ENCODE peak calls at places on chromosome 9, in six cellular contexts. I is GM23338, A is lung, L is WTC11, H is GM12865, C is glutamatergic neuron. X is an unnamed sample.

GRCh38 chr9:78605029-78605930 is 308.4 kb downstream of the PSAT1 start:
- DNase-seq in I (peak), A (no peak), L (no peak), H (no peak), C (no peak), X (no peak)

GRCh38 chr9:133633681-133633990 is 2.5 kb upstream of the DBH start:
- DNase-seq in I (no peak), A (no peak), L (no peak), H (no peak), C (no peak), X (no peak)

GRCh38 chr9:91177661-91178280 is 183.9 kb downstream of the AUH start:
- DNase-seq in I (no peak), A (peak), L (no peak), H (no peak), C (no peak), X (no peak)

GRCh38 chr9:137227853-137228514 is 682 bp downstream of the RNF224 start:
- DNase-seq in I (no peak), A (no peak), L (no peak), H (no peak), C (no peak), X (no peak)

GRCh38 chr9:119951090-119951489 is 581.9 kb upstream of the BRINP1 start:
- DNase-seq in I (peak), A (no peak), L (no peak), H (no peak), C (no peak), X (no peak)

GRCh38 chr9:14344846-14345585 is 31.1 kb upstream of the NFIB start:
- DNase-seq in I (peak), A (no peak), L (no peak), H (no peak), C (no peak), X (no peak)

GRCh38 chr9:38047301-38048251 is 21.5 kb downstream of the SHB start:
- DNase-seq in I (peak), A (peak), L (peak), H (no peak), C (no peak), X (peak)

GRCh38 chr9:134168731-134169130 is 4.4 kb upstream of the RNU6ATAC start:
- DNase-seq in I (peak), A (no peak), L (peak), H (no peak), C (no peak), X (no peak)

GRCh38 chr9:87588339-87588738 is 90.7 kb downstream of the DAPK1 start:
- DNase-seq in I (no peak), A (no peak), L (no peak), H (no peak), C (no peak), X (no peak)

GRCh38 chr9:7782390-7783120 is 17.0 kb downstream of the DMAC1 start:
- DNase-seq in I (no peak), A (no peak), L (no peak), H (no peak), C (no peak), X (no peak)

GRCh38 chr9:30673132-30673531 is 1711.3 kb upstream of the ACO1 start:
- DNase-seq in I (no peak), A (no peak), L (no peak), H (no peak), C (no peak), X (no peak)

GRCh38 chr9:136901516-136902258 is 15.4 kb downstream of the TRAF2 start:
- DNase-seq in I (no peak), A (peak), L (no peak), H (peak), C (no peak), X (no peak)

GRCh38 chr9:131181091-131181681 is 55.8 kb downstream of the NUP214 start:
- DNase-seq in I (peak), A (no peak), L (no peak), H (no peak), C (no peak), X (no peak)
- TF ChIP-seq CTCF in I (peak), A (no peak), L (peak), H (peak), C (peak), X (peak)

GRCh38 chr9:132354645-132355355 is at the start of gene SETX:
- DNase-seq in I (peak), A (peak), L (peak), H (peak), C (peak), X (peak)
- TF ChIP-seq CTCF in I (no peak), A (no peak), L (no peak), H (no peak), C (no peak), X (peak)

DNA sequence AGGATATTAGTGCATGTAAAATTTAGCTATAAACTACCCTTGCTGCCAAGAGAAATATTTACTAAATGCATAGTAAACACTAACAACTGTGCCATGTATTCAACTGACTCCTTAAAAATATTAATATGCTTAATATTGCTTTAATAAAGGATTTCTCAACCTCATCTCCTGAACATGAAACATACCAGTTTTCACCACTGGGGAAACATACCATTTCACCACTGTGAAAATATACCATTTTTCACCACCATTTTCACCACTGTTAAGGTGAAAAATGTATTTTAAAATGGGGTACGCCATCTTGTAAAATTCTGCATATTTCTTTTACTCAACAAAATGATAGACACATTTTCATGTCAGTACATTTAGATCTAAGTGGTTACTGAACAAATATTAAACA is 4.5 kb downstream of the RAB14 start:
- DNase-seq in I (no peak), A (no peak), L (no peak), H (no peak), C (no peak), X (no peak)
- TF ChIP-seq CTCF in I (no peak), A (no peak), L (no peak), H (no peak), C (peak), X (peak)

GRCh38 chr9:70484232-70485130 is 70.0 kb upstream of the KLF9 start:
- DNase-seq in I (peak), A (no peak), L (peak), H (peak), C (no peak), X (peak)
- TF ChIP-seq CTCF in I (peak), A (peak), L (peak), H (peak), C (peak), X (peak)

GRCh38 chr9:93209097-93209496 is 25.2 kb downstream of the WNK2 start:
- DNase-seq in I (no peak), A (no peak), L (no peak), H (no peak), C (no peak), X (no peak)
- TF ChIP-seq CTCF in I (no peak), A (no peak), L (no peak), H (no peak), C (no peak), X (no peak)

GRCh38 chr9:112921549-112921948 is 30.9 kb upstream of the SLC46A2 start:
- DNase-seq in I (peak), A (no peak), L (no peak), H (peak), C (no peak), X (no peak)
- TF ChIP-seq CTCF in I (peak), A (no peak), L (no peak), H (peak), C (no peak), X (peak)